ENCODE peak calls at places on chromosome 6, in five cellular contexts. One of them, this sample, is unnamed.

GRCh38 chr6:2979819-2980464 is 8.6 kb upstream of the SERPINB6 start:
- DNase-seq in cardiac muscle cell: peak; percentile 70
- DNase-seq in NCI-H774: no peak
- DNase-seq in progenitor cell of endocrine pancreas: no peak
- DNase-seq in glutamatergic neuron: no peak
- DNase-seq in this sample: peak; percentile 14

GRCh38 chr6:8743146-8743745 is 307.9 kb upstream of the SLC35B3 start:
- DNase-seq in progenitor cell of endocrine pancreas: no peak
- DNase-seq in cardiac muscle cell: no peak
- DNase-seq in NCI-H774: peak; percentile 41
- DNase-seq in glutamatergic neuron: no peak
- DNase-seq in this sample: no peak

GRCh38 chr6:155247618-155248017 is 16.2 kb upstream of the CLDN20 start:
- DNase-seq in progenitor cell of endocrine pancreas: no peak
- DNase-seq in NCI-H774: no peak
- DNase-seq in glutamatergic neuron: no peak
- DNase-seq in cardiac muscle cell: no peak
- DNase-seq in this sample: no peak

GRCh38 chr6:11650711-11651110 is 113.2 kb downstream of the TMEM170B start:
- DNase-seq in glutamatergic neuron: no peak
- DNase-seq in cardiac muscle cell: peak; percentile 19
- DNase-seq in progenitor cell of endocrine pancreas: no peak
- DNase-seq in NCI-H774: no peak
- DNase-seq in this sample: no peak

GRCh38 chr6:34556031-34556471 is at the start of gene SPDEF:
- DNase-seq in NCI-H774: no peak
- DNase-seq in glutamatergic neuron: no peak
- DNase-seq in cardiac muscle cell: no peak
- DNase-seq in progenitor cell of endocrine pancreas: no peak
- DNase-seq in this sample: no peak

GRCh38 chr6:16184129-16184528 is 54.3 kb upstream of the GMPR start:
- DNase-seq in progenitor cell of endocrine pancreas: no peak
- DNase-seq in NCI-H774: no peak
- DNase-seq in cardiac muscle cell: peak; percentile 50
- DNase-seq in glutamatergic neuron: no peak
- DNase-seq in this sample: peak; percentile 75

GRCh38 chr6:146339716-146340115 is 203.9 kb upstream of the RAB32 start:
- DNase-seq in NCI-H774: no peak
- DNase-seq in glutamatergic neuron: no peak
- DNase-seq in cardiac muscle cell: peak; percentile 13
- DNase-seq in progenitor cell of endocrine pancreas: no peak
- DNase-seq in this sample: no peak

GRCh38 chr6:122005661-122006060 is 393.8 kb upstream of the HSF2 start:
- DNase-seq in progenitor cell of endocrine pancreas: no peak
- DNase-seq in cardiac muscle cell: no peak
- DNase-seq in NCI-H774: no peak
- DNase-seq in glutamatergic neuron: no peak
- DNase-seq in this sample: no peak

GRCh38 chr6:43009124-43009523 is 4.6 kb downstream of the MEA1 start:
- DNase-seq in cardiac muscle cell: peak; percentile 51
- DNase-seq in NCI-H774: no peak
- DNase-seq in progenitor cell of endocrine pancreas: no peak
- DNase-seq in glutamatergic neuron: peak; percentile 53
- DNase-seq in this sample: peak; percentile 85

GRCh38 chr6:7080311-7080710 is 27.4 kb upstream of the RREB1 start:
- DNase-seq in glutamatergic neuron: no peak
- DNase-seq in NCI-H774: no peak
- DNase-seq in cardiac muscle cell: no peak
- DNase-seq in progenitor cell of endocrine pancreas: no peak
- DNase-seq in this sample: no peak

GRCh38 chr6:32785781-32786533 is 22.6 kb upstream of the HLA-DQB2 start:
- DNase-seq in progenitor cell of endocrine pancreas: no peak
- DNase-seq in cardiac muscle cell: peak; percentile 77
- DNase-seq in NCI-H774: peak; percentile 24
- DNase-seq in glutamatergic neuron: no peak
- DNase-seq in this sample: peak; percentile 61

GRCh38 chr6:21753571-21754108 is 160.1 kb downstream of the SOX4 start:
- DNase-seq in glutamatergic neuron: no peak
- DNase-seq in progenitor cell of endocrine pancreas: no peak
- DNase-seq in NCI-H774: no peak
- DNase-seq in cardiac muscle cell: peak; percentile 68
- DNase-seq in this sample: no peak

GRCh38 chr6:7919871-7920270 is 9.3 kb upstream of the TXNDC5 start:
- DNase-seq in cardiac muscle cell: peak; percentile 92
- DNase-seq in progenitor cell of endocrine pancreas: no peak
- DNase-seq in NCI-H774: no peak
- DNase-seq in glutamatergic neuron: no peak
- DNase-seq in this sample: no peak

GRCh38 chr6:7201732-7202541 is 94.2 kb downstream of the RREB1 start:
- DNase-seq in cardiac muscle cell: no peak
- DNase-seq in progenitor cell of endocrine pancreas: no peak
- DNase-seq in glutamatergic neuron: no peak
- DNase-seq in NCI-H774: no peak
- DNase-seq in this sample: peak; percentile 43

GRCh38 chr6:142899101-142899760 is 45.7 kb downstream of the HIVEP2 start:
- DNase-seq in cardiac muscle cell: no peak
- DNase-seq in progenitor cell of endocrine pancreas: no peak
- DNase-seq in glutamatergic neuron: no peak
- DNase-seq in NCI-H774: no peak
- DNase-seq in this sample: no peak

GRCh38 chr6:87714093-87714809 is 12.2 kb upstream of the AKIRIN2 start:
- DNase-seq in glutamatergic neuron: no peak
- DNase-seq in NCI-H774: no peak
- DNase-seq in cardiac muscle cell: peak; percentile 68
- DNase-seq in progenitor cell of endocrine pancreas: no peak
- DNase-seq in this sample: no peak

GRCh38 chr6:76706086-76706485 is 633.6 kb upstream of the IMPG1 start:
- DNase-seq in progenitor cell of endocrine pancreas: no peak
- DNase-seq in glutamatergic neuron: no peak
- DNase-seq in NCI-H774: no peak
- DNase-seq in cardiac muscle cell: no peak
- DNase-seq in this sample: no peak

GRCh38 chr6:99288668-99289067 is 60.8 kb downstream of the FAXC start:
- DNase-seq in glutamatergic neuron: no peak
- DNase-seq in progenitor cell of endocrine pancreas: no peak
- DNase-seq in NCI-H774: no peak
- DNase-seq in cardiac muscle cell: no peak
- DNase-seq in this sample: no peak